ENCODE peak calls at places on chromosome 1, in eight cellular contexts. One of them, this sample, is unnamed.

GRCh38 chr1:77412069-77412793 is 130.4 kb downstream of the AK5 start:
- DNase-seq in HFF-Myc: peak; percentile 35
- DNase-seq in H9: no peak
- DNase-seq in NCI-H226: peak; percentile 31
- DNase-seq in uterus: no peak
- DNase-seq in sigmoid colon: no peak
- DNase-seq in fibroblast of gingiva: peak; percentile 46
- DNase-seq in left ventricle myocardium inferior: no peak
- DNase-seq in this sample: no peak

GRCh38 chr1:180066150-180066549 is 88.5 kb upstream of the QSOX1 start:
- DNase-seq in HFF-Myc: no peak
- DNase-seq in H9: no peak
- DNase-seq in NCI-H226: no peak
- DNase-seq in uterus: no peak
- DNase-seq in sigmoid colon: no peak
- DNase-seq in fibroblast of gingiva: no peak
- DNase-seq in left ventricle myocardium inferior: no peak
- DNase-seq in this sample: no peak

GRCh38 chr1:220809704-220810103 is 23.0 kb downstream of the MTARC1 start:
- DNase-seq in HFF-Myc: no peak
- DNase-seq in H9: no peak
- DNase-seq in NCI-H226: no peak
- DNase-seq in uterus: no peak
- DNase-seq in sigmoid colon: no peak
- DNase-seq in fibroblast of gingiva: no peak
- DNase-seq in left ventricle myocardium inferior: no peak
- DNase-seq in this sample: no peak

GRCh38 chr1:153288634-153289275 is 24.0 kb downstream of the PGLYRP3 start:
- DNase-seq in HFF-Myc: no peak
- DNase-seq in H9: peak; percentile 69
- DNase-seq in NCI-H226: no peak
- DNase-seq in uterus: no peak
- DNase-seq in sigmoid colon: no peak
- DNase-seq in fibroblast of gingiva: no peak
- DNase-seq in left ventricle myocardium inferior: no peak
- DNase-seq in this sample: no peak

GRCh38 chr1:155173478-155174333 is at the start of gene TRIM46:
- DNase-seq in HFF-Myc: no peak
- DNase-seq in H9: peak; percentile 81
- DNase-seq in NCI-H226: no peak
- DNase-seq in uterus: no peak
- DNase-seq in sigmoid colon: peak; percentile 60
- DNase-seq in fibroblast of gingiva: peak; percentile 24
- DNase-seq in left ventricle myocardium inferior: no peak
- DNase-seq in this sample: peak; percentile 73

GRCh38 chr1:56707379-56707778 is 62.3 kb downstream of the PRKAA2 start:
- DNase-seq in HFF-Myc: no peak
- DNase-seq in H9: no peak
- DNase-seq in NCI-H226: no peak
- DNase-seq in uterus: no peak
- DNase-seq in sigmoid colon: no peak
- DNase-seq in fibroblast of gingiva: no peak
- DNase-seq in left ventricle myocardium inferior: no peak
- DNase-seq in this sample: no peak

GRCh38 chr1:200038987-200039848 is 11.7 kb downstream of the NR5A2 start:
- DNase-seq in HFF-Myc: no peak
- DNase-seq in H9: peak; percentile 82
- DNase-seq in NCI-H226: no peak
- DNase-seq in uterus: no peak
- DNase-seq in sigmoid colon: no peak
- DNase-seq in fibroblast of gingiva: peak; percentile 27
- DNase-seq in left ventricle myocardium inferior: no peak
- DNase-seq in this sample: no peak

GRCh38 chr1:7669559-7670208 is 101.4 kb upstream of the VAMP3 start:
- DNase-seq in HFF-Myc: no peak
- DNase-seq in H9: peak; percentile 89
- DNase-seq in NCI-H226: peak; percentile 20
- DNase-seq in uterus: no peak
- DNase-seq in sigmoid colon: no peak
- DNase-seq in fibroblast of gingiva: no peak
- DNase-seq in left ventricle myocardium inferior: no peak
- DNase-seq in this sample: peak; percentile 53

GRCh38 chr1:16115468-16116363 is 40.2 kb downstream of the EPHA2 start:
- DNase-seq in HFF-Myc: no peak
- DNase-seq in H9: peak; percentile 81
- DNase-seq in NCI-H226: no peak
- DNase-seq in uterus: no peak
- DNase-seq in sigmoid colon: no peak
- DNase-seq in fibroblast of gingiva: no peak
- DNase-seq in left ventricle myocardium inferior: no peak
- DNase-seq in this sample: no peak

GRCh38 chr1:1614204-1614953 is 921 bp upstream of the MIB2 start:
- DNase-seq in HFF-Myc: no peak
- DNase-seq in H9: peak; percentile 25
- DNase-seq in NCI-H226: peak; percentile 75
- DNase-seq in uterus: no peak
- DNase-seq in sigmoid colon: no peak
- DNase-seq in fibroblast of gingiva: peak; percentile 61
- DNase-seq in left ventricle myocardium inferior: no peak
- DNase-seq in this sample: peak; percentile 44

This sample was measured in stimulated activated CD4-positive, alpha-beta T cell treated with anti-CD3 and anti-CD28 coated beads, Interleukin-4, amount 100 ng/mL, for 4 hours.